ENCODE peak calls at places on chromosomes 16 and 17, in five cellular contexts. One of them, this sample, is unnamed.

GRCh38 chr16:85445779-85446222 is 167.3 kb upstream of the GSE1 start:
- DNase-seq in memory B cell: no peak
- DNase-seq in LoVo: no peak
- DNase-seq in stimulated activated CD8-positive, alpha-beta memory T cell treated with anti-CD3 and anti-CD28 coated beads, Interleukin-15, amount 100 ng/mL, for 24 hours: no peak
- DNase-seq in dorsolateral prefrontal cortex: no peak
- DNase-seq in this sample: no peak

GRCh38 chr16:67979955-67980678 is at the start of gene DPEP3:
- DNase-seq in stimulated activated CD8-positive, alpha-beta memory T cell treated with anti-CD3 and anti-CD28 coated beads, Interleukin-15, amount 100 ng/mL, for 24 hours: no peak
- DNase-seq in LoVo: no peak
- DNase-seq in dorsolateral prefrontal cortex: no peak
- DNase-seq in memory B cell: no peak
- DNase-seq in this sample: no peak

GRCh38 chr16:30535106-30535776 is 583 bp upstream of the ZNF747 start:
- DNase-seq in LoVo: no peak
- DNase-seq in memory B cell: no peak
- DNase-seq in dorsolateral prefrontal cortex: no peak
- DNase-seq in stimulated activated CD8-positive, alpha-beta memory T cell treated with anti-CD3 and anti-CD28 coated beads, Interleukin-15, amount 100 ng/mL, for 24 hours: no peak
- DNase-seq in this sample: no peak

GRCh38 chr17:37791434-37791833 is 46.6 kb upstream of the HNF1B start:
- DNase-seq in memory B cell: peak; percentile 64
- DNase-seq in LoVo: no peak
- DNase-seq in dorsolateral prefrontal cortex: no peak
- DNase-seq in stimulated activated CD8-positive, alpha-beta memory T cell treated with anti-CD3 and anti-CD28 coated beads, Interleukin-15, amount 100 ng/mL, for 24 hours: no peak
- DNase-seq in this sample: no peak

GRCh38 chr16:31129568-31130335 is 5.8 kb downstream of the PRSS8 start:
- DNase-seq in stimulated activated CD8-positive, alpha-beta memory T cell treated with anti-CD3 and anti-CD28 coated beads, Interleukin-15, amount 100 ng/mL, for 24 hours: no peak
- DNase-seq in LoVo: no peak
- DNase-seq in dorsolateral prefrontal cortex: no peak
- DNase-seq in memory B cell: no peak
- DNase-seq in this sample: peak; percentile 71

GRCh38 chr16:29852654-29853053 is 10.4 kb downstream of the CDIPT start:
- DNase-seq in LoVo: no peak
- DNase-seq in stimulated activated CD8-positive, alpha-beta memory T cell treated with anti-CD3 and anti-CD28 coated beads, Interleukin-15, amount 100 ng/mL, for 24 hours: no peak
- DNase-seq in dorsolateral prefrontal cortex: no peak
- DNase-seq in memory B cell: no peak
- DNase-seq in this sample: peak; percentile 46

GRCh38 chr17:75181608-75182318 is 996 bp downstream of the SUMO2 start:
- DNase-seq in stimulated activated CD8-positive, alpha-beta memory T cell treated with anti-CD3 and anti-CD28 coated beads, Interleukin-15, amount 100 ng/mL, for 24 hours: peak; percentile 8
- DNase-seq in dorsolateral prefrontal cortex: no peak
- DNase-seq in memory B cell: peak; percentile 7
- DNase-seq in LoVo: no peak
- DNase-seq in this sample: no peak

GRCh38 chr16:75209944-75210343 is 3.0 kb upstream of the CTRB2 start:
- DNase-seq in dorsolateral prefrontal cortex: no peak
- DNase-seq in stimulated activated CD8-positive, alpha-beta memory T cell treated with anti-CD3 and anti-CD28 coated beads, Interleukin-15, amount 100 ng/mL, for 24 hours: no peak
- DNase-seq in LoVo: no peak
- DNase-seq in memory B cell: no peak
- DNase-seq in this sample: no peak

GRCh38 chr16:23962001-23962400 is 126.2 kb downstream of the PRKCB start:
- DNase-seq in dorsolateral prefrontal cortex: no peak
- DNase-seq in memory B cell: no peak
- DNase-seq in stimulated activated CD8-positive, alpha-beta memory T cell treated with anti-CD3 and anti-CD28 coated beads, Interleukin-15, amount 100 ng/mL, for 24 hours: no peak
- DNase-seq in LoVo: no peak
- DNase-seq in this sample: no peak